ENCODE peak calls at places on chromosome 15, in four cellular contexts. One of them, this sample, is unnamed. For H3K27me3, the result is how much of the 10 kb centered on the place peaks cover.

GRCh38 chr15:100520132-100520921 is 8.4 kb downstream of the CERS3 start:
- DNase-seq in fibroblast of lung: no peak
- DNase-seq in GM23248: no peak
- DNase-seq in Peyer's patch: no peak
- DNase-seq in this sample: no peak

GRCh38 chr15:76664895-76665294 is 240.2 kb downstream of the SCAPER start:
- DNase-seq in fibroblast of lung: no peak
- DNase-seq in GM23248: no peak
- DNase-seq in Peyer's patch: no peak
- DNase-seq in this sample: no peak

GRCh38 chr15:71238926-71239325 is 123.7 kb downstream of the THSD4 start:
- DNase-seq in GM23248: peak
- DNase-seq in Peyer's patch: no peak
- DNase-seq in fibroblast of lung: no peak
- DNase-seq in this sample: no peak

GRCh38 chr15:101250931-101251829 is 668 bp downstream of the CHSY1 start:
- DNase-seq in Peyer's patch: peak
- DNase-seq in fibroblast of lung: no peak
- DNase-seq in GM23248: peak
- DNase-seq in this sample: no peak

GRCh38 chr15:100731259-100732156 is 129.1 kb downstream of the ASB7 start:
- DNase-seq in Peyer's patch: no peak
- DNase-seq in GM23248: no peak
- DNase-seq in fibroblast of lung: no peak
- DNase-seq in this sample: no peak

GRCh38 chr15:63888146-63888545 is 54.4 kb upstream of the HERC1 start:
- DNase-seq in fibroblast of lung: no peak
- DNase-seq in Peyer's patch: no peak
- DNase-seq in GM23248: no peak
- DNase-seq in this sample: no peak

GRCh38 chr15:58415636-58416035 is 16.2 kb upstream of the LIPC start:
- DNase-seq in fibroblast of lung: peak
- DNase-seq in Peyer's patch: no peak
- DNase-seq in GM23248: peak
- DNase-seq in this sample: no peak

GRCh38 chr15:75342221-75342620 is 4.6 kb upstream of the NEIL1 start:
- DNase-seq in Peyer's patch: no peak
- DNase-seq in GM23248: no peak
- DNase-seq in fibroblast of lung: no peak
- DNase-seq in this sample: no peak

GRCh38 chr15:78355185-78355584 is 15.0 kb downstream of the CRABP1 start:
- DNase-seq in GM23248: no peak
- DNase-seq in fibroblast of lung: no peak
- DNase-seq in Peyer's patch: no peak
- DNase-seq in this sample: no peak

GRCh38 chr15:101017935-101018849 is 99.0 kb downstream of the LRRK1 start:
- DNase-seq in GM23248: peak
- DNase-seq in Peyer's patch: peak
- DNase-seq in fibroblast of lung: peak
- DNase-seq in this sample: no peak

GRCh38 chr15:50137330-50137761 is 18.3 kb upstream of the ATP8B4 start:
- DNase-seq in GM23248: peak
- DNase-seq in Peyer's patch: no peak
- DNase-seq in fibroblast of lung: peak
- DNase-seq in this sample: no peak

GRCh38 chr15:66779331-66780009 is 77.4 kb downstream of the SMAD6 start:
- DNase-seq in Peyer's patch: no peak
- DNase-seq in fibroblast of lung: no peak
- DNase-seq in GM23248: peak
- DNase-seq in this sample: peak

GRCh38 chr15:43135351-43135750 is 2.0 kb downstream of the TMEM62 start:
- DNase-seq in Peyer's patch: no peak
- DNase-seq in GM23248: no peak
- DNase-seq in fibroblast of lung: no peak
- DNase-seq in this sample: no peak

GRCh38 chr15:84947947-84948830 is 33.5 kb upstream of the PDE8A start:
- DNase-seq in Peyer's patch: no peak
- DNase-seq in fibroblast of lung: peak
- DNase-seq in GM23248: peak
- DNase-seq in this sample: no peak

GRCh38 chr15:58510715-58511465 is 79.1 kb downstream of the LIPC start:
- DNase-seq in fibroblast of lung: peak
- DNase-seq in Peyer's patch: no peak
- DNase-seq in GM23248: peak
- DNase-seq in this sample: no peak

GRCh38 chr15:101168463-101168824 is 83.4 kb downstream of the CHSY1 start:
- DNase-seq in GM23248: peak
- DNase-seq in Peyer's patch: no peak
- DNase-seq in fibroblast of lung: no peak
- DNase-seq in this sample: no peak

GRCh38 chr15:40106203-40107161 is 2.2 kb downstream of the BMF start:
- DNase-seq in Peyer's patch: peak
- DNase-seq in fibroblast of lung: peak
- DNase-seq in GM23248: peak
- DNase-seq in this sample: peak

GRCh38 chr15:64507293-64507802 is 47.0 kb downstream of the ZNF609 start:
- DNase-seq in fibroblast of lung: peak
- DNase-seq in Peyer's patch: peak
- DNase-seq in GM23248: peak
- DNase-seq in this sample: peak

GRCh38 chr15:58452775-58453174 is 21.0 kb downstream of the LIPC start:
- DNase-seq in fibroblast of lung: no peak
- DNase-seq in Peyer's patch: no peak
- DNase-seq in GM23248: no peak
- DNase-seq in this sample: no peak

GRCh38 chr15:34353627-34354026 is 10.5 kb downstream of the NUTM1 start:
- DNase-seq in GM23248: no peak
- DNase-seq in fibroblast of lung: no peak
- DNase-seq in Peyer's patch: no peak
- DNase-seq in this sample: no peak

GRCh38 chr15:31486506-31486905 is 159.9 kb downstream of the KLF13 start:
- DNase-seq in Peyer's patch: peak
- DNase-seq in GM23248: no peak
- DNase-seq in fibroblast of lung: no peak
- DNase-seq in this sample: no peak

GRCh38 chr15:25717116-25717755 is 145.9 kb downstream of the ATP10A start:
- DNase-seq in fibroblast of lung: peak
- DNase-seq in Peyer's patch: no peak
- DNase-seq in GM23248: peak
- DNase-seq in this sample: no peak

GRCh38 chr15:42157981-42158765 is 1.7 kb upstream of the PLA2G4F start:
- DNase-seq in fibroblast of lung: peak
- DNase-seq in Peyer's patch: peak
- DNase-seq in GM23248: peak
- DNase-seq in this sample: no peak

GRCh38 chr15:42048821-42049200 is 28.0 kb upstream of the PLA2G4E start:
- DNase-seq in GM23248: no peak
- DNase-seq in fibroblast of lung: no peak
- DNase-seq in Peyer's patch: no peak
- DNase-seq in this sample: no peak

GRCh38 chr15:96887730-96888129 is 557.2 kb downstream of the NR2F2 start:
- DNase-seq in fibroblast of lung: peak
- DNase-seq in GM23248: no peak
- DNase-seq in Peyer's patch: no peak
- DNase-seq in this sample: peak

GRCh38 chr15:62850791-62851291 is 191.7 kb upstream of the TPM1 start:
- DNase-seq in Peyer's patch: no peak
- DNase-seq in GM23248: peak
- DNase-seq in fibroblast of lung: no peak
- DNase-seq in this sample: no peak

GRCh38 chr15:90807687-90808086 is 60.7 kb upstream of the FURIN start:
- DNase-seq in GM23248: no peak
- DNase-seq in fibroblast of lung: no peak
- DNase-seq in Peyer's patch: no peak
- DNase-seq in this sample: no peak

DNA sequence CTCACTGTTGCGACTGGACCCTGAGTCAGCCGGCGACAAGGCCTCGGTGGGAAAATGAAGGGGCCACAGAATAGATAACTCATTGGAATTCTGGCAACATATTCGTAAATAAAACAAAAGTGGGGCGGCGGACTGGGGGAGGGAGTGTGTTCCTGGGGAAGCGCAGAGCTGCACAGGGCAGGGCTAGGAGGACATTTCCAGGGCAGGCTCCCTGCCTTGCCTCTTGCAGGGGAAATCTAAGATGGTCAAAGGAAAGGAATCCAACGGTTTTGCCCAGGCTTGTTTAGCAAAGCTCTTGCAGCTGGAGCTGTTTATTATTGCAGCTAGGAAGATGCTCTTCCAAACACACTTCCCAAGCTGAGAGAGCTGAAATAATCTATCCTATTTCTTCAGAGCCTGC is 1042.7 kb upstream of the NR2F2 start:
- DNase-seq in Peyer's patch: no peak
- DNase-seq in GM23248: no peak
- DNase-seq in fibroblast of lung: peak
- DNase-seq in this sample: no peak
- H3K4me3 ChIP-seq in Peyer's patch: no peak
- H3K4me3 ChIP-seq in GM23248: no peak
- H3K4me3 ChIP-seq in fibroblast of lung: no peak
- H3K4me3 ChIP-seq in this sample: no peak

GRCh38 chr15:89399070-89399389 is 64.4 kb upstream of the POLG start:
- DNase-seq in fibroblast of lung: no peak
- DNase-seq in GM23248: no peak
- DNase-seq in Peyer's patch: no peak
- DNase-seq in this sample: no peak
- H3K27me3 ChIP-seq in fibroblast of lung: under half
- H3K27me3 ChIP-seq in GM23248: half or more
- H3K27me3 ChIP-seq in Peyer's patch: under half
- H3K27me3 ChIP-seq in this sample: under half

GRCh38 chr15:38893920-38894259 is 329.3 kb upstream of the RASGRP1 start:
- DNase-seq in Peyer's patch: no peak
- DNase-seq in fibroblast of lung: no peak
- DNase-seq in GM23248: no peak
- DNase-seq in this sample: no peak

GRCh38 chr15:38888701-38889154 is 324.1 kb upstream of the RASGRP1 start:
- DNase-seq in fibroblast of lung: no peak
- DNase-seq in GM23248: no peak
- DNase-seq in Peyer's patch: no peak
- DNase-seq in this sample: no peak

GRCh38 chr15:38886315-38887163 is 321.9 kb upstream of the RASGRP1 start:
- DNase-seq in fibroblast of lung: peak
- DNase-seq in GM23248: peak
- DNase-seq in Peyer's patch: no peak
- DNase-seq in this sample: no peak

GRCh38 chr15:38894260-38894948 is 329.8 kb upstream of the RASGRP1 start:
- DNase-seq in GM23248: peak
- DNase-seq in Peyer's patch: no peak
- DNase-seq in fibroblast of lung: peak
- DNase-seq in this sample: no peak

DNA sequence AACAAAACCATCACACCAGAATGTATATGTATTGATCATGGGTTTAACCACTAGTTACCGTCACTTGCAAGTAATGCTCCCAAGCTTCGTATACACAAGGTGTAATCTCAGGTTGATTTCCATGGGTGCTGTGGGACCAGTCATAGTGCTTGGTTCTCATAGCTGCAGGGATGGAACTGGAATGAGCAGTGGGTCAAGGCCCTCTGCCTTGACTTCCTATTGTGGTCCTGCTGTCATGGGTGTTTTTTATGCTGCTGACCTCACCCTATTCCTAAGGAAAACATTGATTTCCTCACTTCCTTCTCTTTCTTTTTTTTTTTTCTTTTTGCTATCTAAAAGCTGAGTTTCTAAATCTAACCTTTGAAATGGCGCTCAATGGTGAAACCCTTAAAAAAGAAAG is 325.6 kb upstream of the RASGRP1 start:
- DNase-seq in Peyer's patch: no peak
- DNase-seq in GM23248: no peak
- DNase-seq in fibroblast of lung: no peak
- DNase-seq in this sample: no peak
- H3K27ac ChIP-seq in Peyer's patch: no peak
- H3K27ac ChIP-seq in GM23248: no peak
- H3K27ac ChIP-seq in fibroblast of lung: no peak
- H3K27ac ChIP-seq in this sample: no peak

DNA sequence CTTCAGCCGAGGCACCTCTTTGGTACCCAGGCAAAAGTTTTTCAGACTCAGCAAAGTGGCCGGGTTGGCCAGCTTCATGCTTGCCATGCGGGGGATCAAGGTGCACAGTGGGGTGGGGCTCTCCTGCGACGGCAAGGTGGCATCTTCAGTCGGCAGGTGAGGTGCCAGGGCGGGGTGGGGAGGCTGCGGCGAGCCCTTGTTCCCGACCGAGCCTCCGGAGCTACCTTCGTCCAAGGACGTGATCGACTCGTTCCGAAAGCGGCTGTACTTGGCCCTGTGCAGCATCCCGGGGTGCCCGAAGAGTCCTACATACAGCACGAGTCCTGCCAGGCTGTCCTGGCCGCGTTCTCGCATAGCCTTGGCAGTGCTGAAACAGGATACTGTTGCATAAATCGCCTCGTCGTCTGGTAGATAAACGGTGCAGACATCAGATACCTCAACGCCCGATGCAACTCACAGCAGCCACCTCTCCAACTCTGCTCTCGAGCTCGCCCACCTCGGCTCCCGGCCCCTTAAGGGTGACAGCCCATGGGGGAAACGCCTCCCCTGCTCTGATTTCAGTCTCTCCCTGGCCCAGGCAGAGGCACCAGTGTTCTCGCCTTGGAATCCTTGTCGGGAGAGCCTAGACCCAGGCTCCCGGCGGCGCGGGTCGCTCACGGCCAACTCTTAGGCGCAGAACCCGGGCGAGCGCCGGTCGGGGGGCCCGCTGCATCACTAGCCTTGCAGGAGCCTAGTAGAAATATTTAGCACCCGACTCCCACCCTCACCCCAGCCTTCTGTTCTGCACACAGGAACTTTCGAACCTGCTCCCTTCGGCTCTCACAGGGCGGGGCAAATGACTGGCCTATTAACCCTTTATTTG is 826 bp downstream of the SHC4 start:
- DNase-seq in GM23248: peak
- DNase-seq in Peyer's patch: no peak
- DNase-seq in fibroblast of lung: peak
- DNase-seq in this sample: no peak
- H3K4me3 ChIP-seq in GM23248: peak
- H3K4me3 ChIP-seq in Peyer's patch: peak
- H3K4me3 ChIP-seq in fibroblast of lung: peak
- H3K4me3 ChIP-seq in this sample: no peak

GRCh38 chr15:98612490-98613110 is 35.7 kb upstream of the IGF1R start:
- DNase-seq in Peyer's patch: peak
- DNase-seq in GM23248: no peak
- DNase-seq in fibroblast of lung: no peak
- DNase-seq in this sample: no peak
- H3K27me3 ChIP-seq in Peyer's patch: under half
- H3K27me3 ChIP-seq in GM23248: under half
- H3K27me3 ChIP-seq in fibroblast of lung: under half
- H3K27me3 ChIP-seq in this sample: under half

DNA sequence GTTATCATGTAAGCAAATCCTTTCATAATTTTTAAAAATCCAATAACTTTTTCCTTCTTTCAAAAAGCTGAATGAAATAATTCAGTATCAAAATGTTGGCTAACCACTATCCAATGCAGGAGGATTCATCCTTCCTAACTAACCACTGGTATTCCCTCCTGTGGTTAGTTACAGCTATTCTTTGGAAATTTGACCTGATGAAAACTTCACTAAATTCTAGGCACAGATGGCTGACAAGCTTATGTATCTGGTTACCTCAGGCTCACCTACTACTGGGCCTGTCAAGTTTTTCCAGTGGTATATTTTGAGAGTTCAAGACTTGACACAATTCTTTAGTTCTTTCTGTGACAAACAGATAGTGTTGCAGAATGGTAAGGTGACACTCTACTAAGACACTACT is 15.9 kb downstream of the NPTN start:
- DNase-seq in fibroblast of lung: no peak
- DNase-seq in Peyer's patch: no peak
- DNase-seq in GM23248: peak
- DNase-seq in this sample: no peak
- H3K27ac ChIP-seq in fibroblast of lung: no peak
- H3K27ac ChIP-seq in Peyer's patch: no peak
- H3K27ac ChIP-seq in GM23248: no peak
- H3K27ac ChIP-seq in this sample: no peak

This sample was measured in small intestine.